ENCODE peak calls at places on chromosomes 3 and 15, in six cellular contexts. P, M, A, O, X and U are unnamed samples.

GRCh38 chr3:33074217-33075067 is 22.5 kb downstream of the GLB1 start:
- DNase-seq in P (peak), M (peak), A (peak), O (peak), X (peak), U (peak)

GRCh38 chr3:129184396-129184656 is 630 bp upstream of the CNBP start:
- DNase-seq in P (peak), M (peak), A (peak), O (no peak), X (peak), U (no peak)

GRCh38 chr3:186901135-186901734 is 29.1 kb upstream of the ST6GAL1 start:
- DNase-seq in P (no peak), M (no peak), A (peak), O (no peak), X (no peak), U (no peak)

GRCh38 chr3:57709559-57709958 is 16.7 kb upstream of the DENND6A start:
- DNase-seq in P (no peak), M (no peak), A (no peak), O (no peak), X (no peak), U (peak)

GRCh38 chr15:57395292-57395691 is 19.0 kb downstream of the CGNL1 start:
- DNase-seq in P (no peak), M (no peak), A (peak), O (no peak), X (no peak), U (peak)

GRCh38 chr15:77577350-77577749 is 55.4 kb downstream of the LINGO1 start:
- DNase-seq in P (no peak), M (no peak), A (no peak), O (no peak), X (no peak), U (no peak)

GRCh38 chr15:61016087-61016486 is 213.0 kb downstream of the RORA start:
- DNase-seq in P (no peak), M (no peak), A (no peak), O (no peak), X (no peak), U (no peak)

GRCh38 chr3:135576786-135577185 is 388.7 kb upstream of the PPP2R3A start:
- DNase-seq in P (no peak), M (no peak), A (no peak), O (no peak), X (peak), U (no peak)

GRCh38 chr15:70185251-70185711 is 87.6 kb upstream of the TLE3 start:
- DNase-seq in P (no peak), M (no peak), A (no peak), O (no peak), X (no peak), U (peak)

GRCh38 chr3:35777563-35777962 is 138.2 kb downstream of the ARPP21 start:
- DNase-seq in P (no peak), M (no peak), A (no peak), O (no peak), X (no peak), U (no peak)

GRCh38 chr3:23368731-23369130 is 165.6 kb downstream of the UBE2E2 start:
- DNase-seq in P (no peak), M (no peak), A (no peak), O (no peak), X (no peak), U (no peak)
- TF ChIP-seq CTCF in P (no peak), M (no peak), A (no peak), O (no peak), X (no peak), U (no peak)

DNA sequence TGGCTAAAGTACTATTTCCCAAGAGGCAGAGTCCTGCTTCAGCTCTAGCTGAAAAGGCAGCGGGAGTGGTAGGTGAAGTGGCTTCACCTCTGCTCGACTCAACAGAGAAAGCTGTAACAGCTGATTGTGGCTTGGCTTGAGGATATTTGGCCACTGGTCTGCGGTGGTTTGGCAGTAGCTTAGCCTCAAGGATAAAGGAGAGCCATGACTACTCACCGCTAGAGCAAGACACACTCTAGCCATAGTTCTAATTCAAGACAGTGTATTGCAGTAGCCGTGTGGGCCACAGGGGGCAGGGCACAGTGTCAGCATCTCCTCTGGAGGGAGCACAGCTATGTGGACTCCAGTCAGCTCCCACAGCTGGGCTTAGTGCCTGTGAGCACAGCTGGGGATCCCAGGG is 23.5 kb downstream of the TPRG1 start:
- DNase-seq in P (no peak), M (no peak), A (no peak), O (no peak), X (peak), U (no peak)
- TF ChIP-seq CTCF in P (no peak), M (no peak), A (no peak), O (no peak), X (no peak), U (peak)

GRCh38 chr3:13344663-13345062 is 75.5 kb downstream of the NUP210 start:
- DNase-seq in P (no peak), M (no peak), A (no peak), O (no peak), X (no peak), U (no peak)
- TF ChIP-seq CTCF in P (no peak), M (no peak), A (no peak), O (no peak), X (no peak), U (no peak)

DNA sequence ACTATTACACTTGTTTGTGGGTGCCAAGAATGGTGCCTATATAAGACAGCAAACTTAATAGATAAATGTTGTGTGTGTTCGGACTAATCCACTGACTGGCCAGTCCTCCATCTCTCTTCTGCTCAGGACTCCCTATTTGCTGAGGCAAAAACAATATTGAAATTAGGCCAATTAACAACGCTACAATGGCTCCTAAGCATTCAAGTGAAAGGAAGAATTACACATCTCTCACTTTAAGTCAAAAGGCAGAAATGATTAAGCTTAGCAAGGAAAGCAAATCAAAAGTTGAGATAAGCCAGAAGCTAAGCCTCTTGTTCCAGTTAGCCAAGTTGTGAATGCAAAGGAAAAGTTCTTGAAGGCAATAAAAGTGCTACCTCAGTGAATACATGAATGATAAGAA is 126.9 kb downstream of the CCNL1 start:
- DNase-seq in P (no peak), M (no peak), A (no peak), O (no peak), X (no peak), U (no peak)
- TF ChIP-seq CTCF in P (no peak), M (no peak), A (no peak), O (no peak), X (no peak), U (no peak)

DNA sequence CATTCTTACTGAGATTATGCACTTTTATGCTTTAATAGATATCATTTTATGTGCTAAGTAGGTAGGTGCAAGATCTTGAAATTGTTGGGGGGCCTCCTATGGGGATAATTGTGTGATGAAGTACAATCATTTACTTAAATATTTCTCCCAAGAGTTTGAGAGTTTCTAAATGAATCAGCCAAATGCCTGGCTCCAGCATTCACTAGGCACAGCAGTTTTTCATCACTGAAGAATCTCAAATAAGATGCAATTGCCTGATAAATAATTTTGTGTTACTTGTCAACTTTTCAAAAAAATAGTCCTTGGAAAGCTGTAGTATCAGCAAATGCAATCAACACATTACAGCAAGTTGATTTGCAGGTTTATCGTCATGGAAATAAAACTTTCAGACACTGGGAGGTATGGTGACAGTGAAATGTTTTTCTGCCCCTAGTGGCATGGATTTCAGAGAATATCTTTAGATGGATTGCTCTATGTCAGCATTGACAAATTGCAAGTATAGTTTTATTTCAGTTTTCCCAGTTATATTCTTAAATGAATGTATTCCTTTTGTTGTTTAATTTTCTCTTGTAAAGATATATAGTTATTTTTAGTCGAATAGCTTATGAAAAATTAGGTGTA is 167.1 kb downstream of the NEK11 start:
- DNase-seq in P (no peak), M (no peak), A (peak), O (no peak), X (no peak), U (no peak)
- TF ChIP-seq CTCF in P (no peak), M (no peak), A (peak), O (no peak), X (no peak), U (no peak)

GRCh38 chr15:26095710-26096330 is 232.7 kb upstream of the ATP10A start:
- DNase-seq in P (no peak), M (no peak), A (no peak), O (no peak), X (peak), U (no peak)
- TF ChIP-seq CTCF in P (peak), M (no peak), A (peak), O (no peak), X (peak), U (peak)